ENCODE peak calls at places on chromosome 17, in six cellular contexts. F is fibroblast of the aortic adventitia, O is SW 1271, B is Right ventricle myocardium superior, P is HFFc6, V is bronchial epithelial cell. E is an unnamed sample.

GRCh38 chr17:64110436-64111152 is 19.4 kb downstream of the ERN1 start:
- DNase-seq in F (no peak), O (no peak), B (no peak), P (no peak), V (no peak), E (no peak)

GRCh38 chr17:69434164-69434579 is 19.7 kb downstream of the MAP2K6 start:
- DNase-seq in F (no peak), O (no peak), B (no peak), P (no peak), V (peak), E (peak)

GRCh38 chr17:3759597-3760216 is 36.0 kb downstream of the HASPIN start:
- DNase-seq in F (no peak), O (no peak), B (no peak), P (no peak), V (no peak), E (no peak)

GRCh38 chr17:8793649-8794048 is 5.5 kb downstream of the MFSD6L start:
- DNase-seq in F (no peak), O (no peak), B (no peak), P (no peak), V (no peak), E (no peak)

GRCh38 chr17:36089888-36090836 is at the start of gene CCL3:
- DNase-seq in F (no peak), O (no peak), B (peak), P (no peak), V (no peak), E (no peak)

GRCh38 chr17:79205688-79206205 is 131.1 kb downstream of the ENGASE start:
- DNase-seq in F (no peak), O (no peak), B (no peak), P (no peak), V (peak), E (no peak)

GRCh38 chr17:6444573-6445335 is 499 bp downstream of the PIMREG start:
- DNase-seq in F (no peak), O (no peak), B (peak), P (no peak), V (no peak), E (no peak)

GRCh38 chr17:70552230-70552981 is 383.1 kb downstream of the KCNJ2 start:
- DNase-seq in F (peak), O (no peak), B (no peak), P (peak), V (peak), E (peak)

GRCh38 chr17:46194393-46195216 is 1.4 kb upstream of the KANSL1 start:
- DNase-seq in F (peak), O (no peak), B (no peak), P (peak), V (peak), E (peak)

GRCh38 chr17:45784583-45785372 is 658 bp downstream of the CRHR1 start:
- DNase-seq in F (no peak), O (no peak), B (peak), P (no peak), V (no peak), E (peak)

GRCh38 chr17:64399767-64400156 is 9.1 kb upstream of the PECAM1 start:
- DNase-seq in F (no peak), O (no peak), B (no peak), P (no peak), V (no peak), E (no peak)

GRCh38 chr17:63436523-63437110 is 9.5 kb downstream of the CYB561 start:
- DNase-seq in F (peak), O (no peak), B (peak), P (no peak), V (no peak), E (peak)

GRCh38 chr17:73013299-73013698 is 79.2 kb downstream of the SLC39A11 start:
- DNase-seq in F (no peak), O (no peak), B (no peak), P (no peak), V (no peak), E (no peak)

GRCh38 chr17:82003411-82004381 is 19.0 kb downstream of the CENPX start:
- DNase-seq in F (peak), O (peak), B (peak), P (peak), V (peak), E (peak)

GRCh38 chr17:76540381-76541300 is 797 bp downstream of the PRCD start:
- DNase-seq in F (peak), O (no peak), B (peak), P (peak), V (peak), E (peak)

GRCh38 chr17:62964506-62964905 is 1.5 kb upstream of the TANC2 start:
- DNase-seq in F (no peak), O (no peak), B (no peak), P (no peak), V (no peak), E (no peak)

GRCh38 chr17:42891539-42892152 is 9.0 kb upstream of the G6PC1 start:
- DNase-seq in F (no peak), O (no peak), B (peak), P (no peak), V (no peak), E (no peak)

GRCh38 chr17:18256776-18257175 is 1.8 kb downstream of the FLII start:
- DNase-seq in F (no peak), O (no peak), B (no peak), P (no peak), V (no peak), E (no peak)

GRCh38 chr17:65366102-65366844 is 195.2 kb downstream of the AXIN2 start:
- DNase-seq in F (no peak), O (no peak), B (no peak), P (no peak), V (no peak), E (no peak)

GRCh38 chr17:81509687-81510523 is 2.7 kb downstream of the ACTG1 start:
- DNase-seq in F (peak), O (no peak), B (no peak), P (no peak), V (peak), E (peak)

GRCh38 chr17:67461228-67461780 is 84.2 kb downstream of the PITPNC1 start:
- DNase-seq in F (no peak), O (no peak), B (no peak), P (no peak), V (no peak), E (no peak)

GRCh38 chr17:78643326-78643725 is 66.1 kb upstream of the DNAH17 start:
- DNase-seq in F (no peak), O (no peak), B (no peak), P (no peak), V (no peak), E (no peak)

E was measured in cardiac muscle cell.